ENCODE peak calls at places on chromosomes 7 and 10, in ten cellular contexts. U is H4; L is upper lobe of left lung; A is stimulated activated CD4-positive, alpha-beta T cell treated with anti-CD3 and anti-CD28 coated beads, Interleukin-2, amount 100 ng/mL, for 24 hours; V is AG08396; D is GM10248; N is transverse colon; G is body of pancreas; Q is choroid plexus epithelial cell; T is activated T-helper 1 cell treated with anti-CD3 and anti-CD28 coated beads, Interleukin-2, amount 50 U/mL, for 16 hours. W is an unnamed sample.

GRCh38 chr10:64011871-64012714 is 490.9 kb downstream of the REEP3 start:
- DNase-seq in A (no peak), D (no peak), N (no peak), G (no peak), V (no peak), U (no peak), T (no peak), L (no peak), Q (no peak), W (peak; percentile 54)

GRCh38 chr7:132977234-132977633 is 104.7 kb downstream of the CHCHD3 start:
- DNase-seq in Q (peak; percentile 25), N (no peak), T (no peak), A (no peak), V (no peak), G (no peak), U (no peak), L (no peak), D (no peak), W (peak; percentile 8)

GRCh38 chr7:157634401-157635147 is 297.8 kb downstream of the DNAJB6 start:
- DNase-seq in D (no peak), A (no peak), T (no peak), U (no peak), N (no peak), G (no peak), V (no peak), Q (no peak), L (no peak), W (no peak)

GRCh38 chr7:155231941-155232340 is 65.7 kb upstream of the INSIG1 start:
- DNase-seq in U (no peak), N (no peak), Q (no peak), D (no peak), G (no peak), T (no peak), A (no peak), V (no peak), L (no peak), W (peak; percentile 38)

GRCh38 chr10:5854178-5854570 is 35.5 kb downstream of the ANKRD16 start:
- DNase-seq in N (no peak), D (no peak), T (no peak), G (no peak), Q (no peak), L (no peak), U (no peak), A (no peak), V (no peak), W (no peak)

GRCh38 chr10:132158810-132159209 is 27.9 kb upstream of the DPYSL4 start:
- DNase-seq in L (no peak), A (no peak), Q (no peak), V (no peak), D (no peak), G (no peak), U (no peak), T (no peak), N (no peak), W (no peak)

GRCh38 chr10:85724215-85724614 is 642.4 kb downstream of the GRID1 start:
- DNase-seq in D (no peak), L (no peak), A (no peak), V (no peak), U (no peak), G (no peak), N (no peak), Q (no peak), T (no peak), W (no peak)

GRCh38 chr7:76165973-76166403 is 35.7 kb upstream of the SRRM3 start:
- DNase-seq in G (no peak), L (no peak), N (no peak), V (no peak), D (no peak), U (no peak), T (no peak), A (no peak), Q (no peak), W (no peak)

GRCh38 chr10:69861251-69862240 is 59.8 kb downstream of the COL13A1 start:
- DNase-seq in D (no peak), T (no peak), A (no peak), G (peak; percentile 71), N (no peak), V (no peak), Q (peak; percentile 93), L (no peak), U (peak; percentile 65), W (no peak)

GRCh38 chr10:114694735-114695134 is 36.7 kb upstream of the ABLIM1 start:
- DNase-seq in V (no peak), T (no peak), D (peak; percentile 40), U (no peak), Q (peak; percentile 48), G (peak; percentile 31), N (peak; percentile 56), L (no peak), A (peak; percentile 32), W (peak; percentile 79)

GRCh38 chr10:86718556-86718955 is 37.9 kb upstream of the BMPR1A start:
- DNase-seq in N (no peak), A (no peak), U (no peak), V (no peak), G (no peak), D (no peak), Q (no peak), T (no peak), L (no peak), W (no peak)

GRCh38 chr10:101263146-101263837 is 34.0 kb upstream of the LBX1 start:
- DNase-seq in Q (no peak), V (no peak), L (no peak), U (no peak), T (no peak), D (no peak), A (no peak), G (no peak), N (no peak), W (no peak)

W was measured in SJCRH30.